ENCODE peak calls at places on chromosomes 1 and 21, in five cellular contexts. H is cardiac muscle cell, B is Peyer's patch, T is right lobe of liver, A is right atrium auricular region. M is an unnamed sample. For H3K9me3 and H3K4me1, the result is how much of the 10 kb centered on the place peaks cover.

GRCh38 chr1:43653339-43653738 is 3.4 kb downstream of the KDM4A start:
- DNase-seq in H (peak), B (no peak), T (no peak), A (no peak), M (no peak)

GRCh38 chr1:3073520-3074296 is 4.7 kb downstream of the PRDM16 start:
- DNase-seq in H (no peak), B (no peak), T (no peak), A (no peak), M (no peak)

GRCh38 chr1:228003461-228004330 is 3.1 kb upstream of the WNT3A start:
- DNase-seq in H (no peak), B (peak), T (no peak), A (peak), M (no peak)

GRCh38 chr1:44660176-44660575 is 14.1 kb downstream of the TMEM53 start:
- DNase-seq in H (peak), B (peak), T (peak), A (peak), M (peak)

GRCh38 chr1:86487131-86487804 is 18.5 kb downstream of the CLCA1 start:
- DNase-seq in H (peak), B (no peak), T (no peak), A (no peak), M (no peak)

GRCh38 chr1:32898958-32899357 is 2.2 kb downstream of the TMEM54 start:
- DNase-seq in H (no peak), B (no peak), T (no peak), A (no peak), M (no peak)

GRCh38 chr1:181493885-181494284 is 10.6 kb downstream of the CACNA1E start:
- DNase-seq in H (no peak), B (no peak), T (no peak), A (no peak), M (no peak)

GRCh38 chr1:229303855-229304254 is 32.9 kb downstream of the RAB4A start:
- DNase-seq in H (no peak), B (no peak), T (no peak), A (no peak), M (no peak)

GRCh38 chr1:83857108-83857507 is 141.8 kb downstream of the TTLL7 start:
- DNase-seq in H (peak), B (no peak), T (no peak), A (no peak), M (no peak)

GRCh38 chr1:7549277-7549676 is 221.8 kb upstream of the VAMP3 start:
- DNase-seq in H (peak), B (peak), T (peak), A (no peak), M (no peak)

GRCh38 chr1:112706505-112707216 is at the start of gene RHOC:
- DNase-seq in H (peak), B (peak), T (peak), A (no peak), M (peak)

GRCh38 chr21:16419188-16419874 is 689.5 kb downstream of the USP25 start:
- DNase-seq in H (peak), B (no peak), T (peak), A (peak), M (peak)

GRCh38 chr21:25369524-25370300 is 237.6 kb downstream of the MRPL39 start:
- DNase-seq in H (peak), B (no peak), T (no peak), A (no peak), M (no peak)

GRCh38 chr1:29120955-29121485 is 2.7 kb downstream of the TMEM200B start:
- DNase-seq in H (peak), B (peak), T (no peak), A (no peak), M (peak)

GRCh38 chr1:10791117-10791951 is 5.1 kb downstream of the CASZ1 start:
- DNase-seq in H (no peak), B (no peak), T (no peak), A (no peak), M (no peak)

GRCh38 chr1:39204441-39205081 is at the start of gene MACF1:
- DNase-seq in H (peak), B (no peak), T (no peak), A (peak), M (no peak)

GRCh38 chr21:26587621-26588260 is 14.7 kb upstream of the CYYR1 start:
- DNase-seq in H (peak), B (no peak), T (no peak), A (no peak), M (no peak)

GRCh38 chr1:228014235-228014930 is 7.6 kb downstream of the WNT3A start:
- DNase-seq in H (peak), B (peak), T (peak), A (no peak), M (no peak)

GRCh38 chr1:225835752-225836151 is 25.8 kb downstream of the EPHX1 start:
- DNase-seq in H (peak), B (no peak), T (no peak), A (peak), M (peak)

GRCh38 chr1:173122344-173122880 is 71.7 kb upstream of the TNFSF18 start:
- DNase-seq in H (no peak), B (no peak), T (no peak), A (no peak), M (no peak)

GRCh38 chr1:205140113-205140512 is 18.3 kb upstream of the RBBP5 start:
- DNase-seq in H (no peak), B (no peak), T (no peak), A (no peak), M (no peak)

GRCh38 chr1:118983558-118984021 is 4.6 kb downstream of the TBX15 start:
- DNase-seq in H (no peak), B (no peak), T (no peak), A (no peak), M (peak)

GRCh38 chr1:205545001-205545919 is 40.8 kb downstream of the CDK18 start:
- DNase-seq in H (no peak), B (peak), T (peak), A (peak), M (no peak)

GRCh38 chr1:25795955-25796806 is 3.8 kb upstream of the SELENON start:
- DNase-seq in H (no peak), B (no peak), T (no peak), A (no peak), M (no peak)

GRCh38 chr21:45362748-45363145 is 42.2 kb upstream of the COL18A1 start:
- DNase-seq in H (no peak), B (no peak), T (no peak), A (no peak), M (no peak)

GRCh38 chr1:10283318-10283984 is 73.1 kb downstream of the KIF1B start:
- DNase-seq in H (no peak), B (no peak), T (no peak), A (no peak), M (no peak)

GRCh38 chr1:245754463-245754961 is 599.7 kb downstream of the KIF26B start:
- DNase-seq in H (no peak), B (no peak), T (no peak), A (no peak), M (no peak)

GRCh38 chr1:227212164-227212563 is 106.1 kb downstream of the CDC42BPA start:
- DNase-seq in H (no peak), B (no peak), T (no peak), A (no peak), M (no peak)

GRCh38 chr1:22772054-22772453 is 61.4 kb downstream of the EPHB2 start:
- DNase-seq in H (no peak), B (no peak), T (no peak), A (peak), M (no peak)

GRCh38 chr1:241533375-241534115 is 1.4 kb downstream of the KMO start:
- DNase-seq in H (no peak), B (no peak), T (no peak), A (no peak), M (no peak)
- H3K27ac ChIP-seq in H (no peak), B (peak), T (peak), A (no peak), M (no peak)

DNA sequence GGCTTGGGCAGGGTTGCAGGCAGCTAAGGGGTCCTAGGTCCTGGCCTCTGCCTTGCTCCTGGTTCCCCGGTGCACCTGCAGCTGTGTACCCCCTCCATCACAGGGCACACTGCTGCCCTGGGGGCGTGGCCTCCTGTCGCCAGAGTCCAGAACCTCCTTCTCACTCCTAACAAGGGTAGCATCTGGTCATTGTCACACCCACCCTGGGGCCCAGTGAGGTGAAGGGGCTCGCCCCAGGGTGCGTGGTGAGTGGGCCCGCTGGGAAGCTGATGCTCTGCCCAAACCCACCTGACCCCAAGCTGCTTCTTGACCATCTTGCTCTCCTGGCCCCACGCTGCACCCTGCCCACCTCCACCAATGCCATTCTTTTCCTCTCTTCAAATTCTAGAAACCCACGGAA is 44.5 kb downstream of the AJAP1 start:
- DNase-seq in H (no peak), B (no peak), T (no peak), A (no peak), M (no peak)
- H3K9me3 ChIP-seq in H (under half), B (under half), T (under half), A (under half), M (under half)

GRCh38 chr1:15847893-15848142 is 311 bp downstream of the SPEN start:
- DNase-seq in H (no peak), B (no peak), T (no peak), A (no peak), M (no peak)

GRCh38 chr1:15848929-15849774 is 1.6 kb downstream of the SPEN start:
- DNase-seq in H (peak), B (peak), T (peak), A (peak), M (peak)

GRCh38 chr1:15847100-15847892 is at the start of gene SPEN:
- DNase-seq in H (peak), B (peak), T (peak), A (peak), M (peak)

GRCh38 chr1:15849775-15850449 is 2.4 kb downstream of the SPEN start:
- DNase-seq in H (peak), B (no peak), T (no peak), A (no peak), M (no peak)

DNA sequence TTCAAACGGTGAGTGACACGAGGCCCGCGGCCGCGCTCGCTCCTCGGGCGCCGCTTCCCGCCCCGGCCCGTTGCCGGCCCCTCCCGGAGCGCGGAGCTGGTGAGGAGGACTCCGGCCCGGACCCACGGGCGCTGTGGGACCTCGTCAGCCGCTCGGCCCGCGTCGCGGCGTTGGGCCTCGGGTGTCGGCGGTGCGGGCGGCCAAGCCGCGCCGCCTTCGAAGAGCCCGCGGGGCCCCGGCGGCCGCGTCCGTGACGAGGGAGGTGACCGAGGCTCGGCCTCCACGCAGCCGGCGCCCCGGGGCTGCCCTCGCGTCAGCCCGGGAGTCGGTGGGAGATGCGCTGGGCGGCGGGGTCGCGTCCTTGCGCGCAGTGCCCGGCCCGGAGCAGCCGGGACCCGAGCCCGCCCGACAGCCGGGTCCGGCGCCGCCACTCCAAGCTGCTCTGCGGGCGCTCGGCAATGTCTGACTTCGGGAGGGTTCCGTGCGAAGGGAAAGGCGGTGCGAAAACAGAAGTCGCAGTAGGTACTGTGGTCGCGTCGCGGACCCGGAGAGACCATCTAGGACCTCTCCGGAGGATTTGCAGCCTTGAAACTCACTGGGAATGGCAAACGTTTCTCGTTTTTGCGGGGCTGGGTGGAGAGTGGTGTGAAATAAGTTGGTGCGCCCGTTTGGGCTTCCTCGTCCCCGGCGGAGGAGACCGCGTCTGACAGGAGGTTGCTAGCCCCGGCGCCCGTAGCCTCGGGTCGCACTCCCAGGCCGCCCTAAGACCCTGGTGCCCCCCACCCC is 829 bp downstream of the SPEN start:
- DNase-seq in H (peak), B (peak), T (peak), A (no peak), M (peak)
- H3K4me1 ChIP-seq in H (under half), B (under half), T (under half), A (under half), M (under half)

DNA sequence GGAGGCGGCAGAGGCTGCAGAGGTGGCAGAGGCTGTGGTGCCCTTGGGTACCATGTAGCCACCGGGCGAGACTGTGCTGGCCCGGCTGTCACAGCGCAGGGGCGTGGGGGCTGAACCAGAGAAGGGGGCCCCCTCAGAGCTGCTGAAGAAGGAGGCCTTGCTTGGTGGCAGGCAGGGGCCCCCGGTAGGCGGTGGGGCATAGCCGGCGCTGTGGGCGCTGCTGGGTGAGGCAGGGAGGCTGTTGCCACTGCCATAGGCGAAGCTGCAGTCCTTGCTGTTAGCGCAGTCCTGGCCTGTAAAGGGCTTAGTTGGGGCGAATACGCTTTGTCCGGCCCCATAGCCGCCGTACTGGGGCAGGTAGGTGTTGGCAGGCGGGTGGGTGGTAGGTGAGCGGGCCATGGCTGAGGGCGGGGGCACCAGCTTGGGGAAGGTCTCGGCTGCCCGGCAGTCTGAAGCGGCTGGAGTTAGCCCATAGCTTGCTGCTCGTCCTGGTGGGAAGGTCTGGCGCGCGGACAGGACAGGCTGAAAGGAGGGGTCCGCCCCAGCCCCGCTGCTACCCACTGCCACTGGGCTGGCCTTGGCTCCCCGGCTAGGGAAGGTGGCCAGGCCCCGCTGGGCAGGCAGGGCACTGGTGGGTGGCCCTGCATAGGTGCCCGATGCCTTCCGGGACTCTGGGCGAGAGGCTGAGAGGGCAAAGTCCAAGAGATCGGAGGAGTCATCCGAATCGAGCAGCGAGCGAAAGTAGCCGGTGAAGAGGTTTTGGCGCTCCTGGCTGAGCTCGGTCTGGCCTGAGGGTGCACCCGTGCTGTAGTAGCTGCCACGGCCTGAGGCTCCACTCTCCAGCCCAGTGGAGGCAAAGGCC is 54.9 kb downstream of the AHDC1 start:
- DNase-seq in H (no peak), B (no peak), T (no peak), A (no peak), M (peak)
- H3K27ac ChIP-seq in H (peak), B (no peak), T (no peak), A (peak), M (no peak)

DNA sequence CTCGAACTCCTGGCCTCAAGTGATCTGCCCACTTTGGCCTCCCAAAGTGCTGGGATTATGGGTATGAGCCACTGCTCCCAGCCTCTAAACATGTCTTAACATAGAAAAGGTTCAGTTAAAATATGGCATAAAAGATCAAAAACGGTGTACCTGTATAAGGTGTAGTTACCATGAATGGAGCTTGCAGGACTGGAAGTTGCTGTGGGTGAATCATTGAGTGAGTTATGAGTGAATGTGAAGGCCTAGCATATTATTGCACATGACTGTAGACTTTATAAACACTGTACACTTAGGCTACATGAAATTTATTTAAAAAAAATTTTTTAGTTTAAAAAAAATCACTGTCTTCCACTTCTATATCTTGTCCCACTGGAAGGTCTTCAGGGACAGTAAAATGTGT is 15.7 kb downstream of the ABCD3 start:
- DNase-seq in H (no peak), B (no peak), T (no peak), A (no peak), M (no peak)
- H3K9me3 ChIP-seq in H (under half), B (under half), T (under half), A (under half), M (under half)

GRCh38 chr21:41763398-41763931 is 3.4 kb downstream of the RIPK4 start:
- DNase-seq in H (no peak), B (peak), T (no peak), A (no peak), M (no peak)
- H3K4me1 ChIP-seq in H (under half), B (under half), T (half or more), A (under half), M (under half)

GRCh38 chr1:151944859-151945575 is 35.7 kb upstream of the THEM4 start:
- DNase-seq in H (no peak), B (no peak), T (no peak), A (no peak), M (no peak)
- H3K27ac ChIP-seq in H (no peak), B (peak), T (no peak), A (peak), M (peak)

GRCh38 chr1:40450491-40451237 is 388 bp downstream of the ZFP69B start:
- DNase-seq in H (peak), B (no peak), T (peak), A (no peak), M (no peak)

GRCh38 chr1:40454873-40455272 is 4.6 kb downstream of the ZFP69B start:
- DNase-seq in H (no peak), B (no peak), T (no peak), A (no peak), M (no peak)

GRCh38 chr1:40449684-40450490 is at the start of gene ZFP69B:
- DNase-seq in H (peak), B (peak), T (peak), A (peak), M (peak)

DNA sequence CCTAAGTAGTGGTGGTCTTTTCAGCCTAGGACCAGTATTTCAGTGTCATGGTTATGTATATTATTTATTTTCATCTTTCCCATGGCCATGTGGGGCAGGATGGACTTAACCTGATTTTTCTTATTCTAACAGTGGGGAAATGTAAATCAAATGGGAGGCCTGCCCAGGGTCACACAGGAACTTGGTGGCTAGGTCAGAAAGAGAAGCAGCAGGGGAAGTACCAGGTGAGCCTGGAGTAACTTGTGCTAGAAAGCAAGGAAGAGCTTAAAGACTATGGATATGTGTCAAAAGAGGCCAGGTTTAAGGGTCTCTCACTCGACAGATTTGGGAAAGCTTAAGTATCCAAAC is 936 bp downstream of the ZFP69B start:
- DNase-seq in H (no peak), B (no peak), T (no peak), A (no peak), M (no peak)
- H3K9me3 ChIP-seq in H (under half), B (under half), T (under half), A (under half), M (under half)

M was measured in pancreas.